ENCODE peak calls at places on chromosome 1, in five cellular contexts. C is pancreas, P is breast epithelium, E is upper lobe of right lung, R is WERI-Rb-1. Y is an unnamed sample.
A peak's percentile ranks its signal among the peaks of the same experiment; 100 is the strongest.

GRCh38 chr1:207887542-207887941 is 23.4 kb downstream of the CD34 start:
- DNase-seq in C (no peak), P (no peak), E (no peak), R (no peak), Y (no peak)

GRCh38 chr1:111988743-111989453 is 570 bp downstream of the KCND3 start:
- DNase-seq in C (peak; percentile 78), P (no peak), E (peak; percentile 70), R (no peak), Y (no peak)

GRCh38 chr1:67608661-67609571 is 76.1 kb upstream of the GADD45A start:
- DNase-seq in C (no peak), P (no peak), E (no peak), R (peak; percentile 13), Y (no peak)

GRCh38 chr1:28893403-28894102 is 20.8 kb upstream of the EPB41 start:
- DNase-seq in C (peak; percentile 16), P (no peak), E (no peak), R (peak; percentile 68), Y (no peak)

GRCh38 chr1:225652726-225653462 is at the start of gene ENAH:
- DNase-seq in C (peak; percentile 91), P (peak; percentile 78), E (peak; percentile 90), R (peak; percentile 62), Y (peak; percentile 24)

GRCh38 chr1:240242601-240243144 is 151.0 kb downstream of the FMN2 start:
- DNase-seq in C (no peak), P (no peak), E (no peak), R (no peak), Y (no peak)

GRCh38 chr1:245396615-245397014 is 241.8 kb downstream of the KIF26B start:
- DNase-seq in C (no peak), P (no peak), E (no peak), R (no peak), Y (no peak)

GRCh38 chr1:172004671-172005070 is 163.4 kb downstream of the DNM3 start:
- DNase-seq in C (no peak), P (no peak), E (no peak), R (no peak), Y (no peak)

GRCh38 chr1:10338047-10338446 is 60.8 kb upstream of the PGD start:
- DNase-seq in C (no peak), P (no peak), E (no peak), R (peak; percentile 64), Y (no peak)

GRCh38 chr1:215599418-215599817 is 32.3 kb downstream of the KCTD3 start:
- DNase-seq in C (no peak), P (no peak), E (no peak), R (no peak), Y (no peak)

GRCh38 chr1:235416662-235417049 is 49.4 kb downstream of the TBCE start:
- DNase-seq in C (no peak), P (no peak), E (no peak), R (no peak), Y (no peak)

GRCh38 chr1:172449585-172450523 is 6.0 kb upstream of the PIGC start:
- DNase-seq in C (peak; percentile 71), P (no peak), E (peak; percentile 76), R (peak; percentile 57), Y (no peak)

GRCh38 chr1:213874789-213875188 is 113.0 kb upstream of the PROX1 start:
- DNase-seq in C (no peak), P (no peak), E (no peak), R (no peak), Y (no peak)

GRCh38 chr1:161735837-161736236 is 13.7 kb upstream of the DUSP12 start:
- DNase-seq in C (no peak), P (no peak), E (no peak), R (no peak), Y (no peak)

GRCh38 chr1:87129606-87130005 is 199.1 kb upstream of the LMO4 start:
- DNase-seq in C (no peak), P (no peak), E (no peak), R (no peak), Y (no peak)

GRCh38 chr1:5430911-5431310 is 561.3 kb downstream of the NPHP4 start:
- DNase-seq in C (no peak), P (no peak), E (peak; percentile 1), R (peak; percentile 52), Y (no peak)

GRCh38 chr1:19345391-19345790 is 33.3 kb downstream of the SLC66A1 start:
- DNase-seq in C (no peak), P (no peak), E (no peak), R (no peak), Y (no peak)

GRCh38 chr1:151416231-151416630 is 16.9 kb downstream of the PSMB4 start:
- DNase-seq in C (no peak), P (no peak), E (no peak), R (no peak), Y (no peak)

GRCh38 chr1:19799877-19800804 is at the start of gene TMCO4:
- DNase-seq in C (peak; percentile 89), P (peak; percentile 24), E (peak; percentile 86), R (peak; percentile 41), Y (no peak)

GRCh38 chr1:157963713-157964112 is 29.7 kb upstream of the KIRREL1 start:
- DNase-seq in C (peak; percentile 53), P (no peak), E (peak; percentile 76), R (peak; percentile 83), Y (peak; percentile 19)

GRCh38 chr1:181099152-181100014 is 10.9 kb downstream of the IER5 start:
- DNase-seq in C (no peak), P (no peak), E (no peak), R (peak; percentile 25), Y (no peak)

GRCh38 chr1:12144236-12144635 is 22.6 kb upstream of the TNFRSF1B start:
- DNase-seq in C (no peak), P (no peak), E (no peak), R (no peak), Y (no peak)

GRCh38 chr1:233714631-233715217 is 100.8 kb downstream of the KCNK1 start:
- DNase-seq in C (no peak), P (no peak), E (no peak), R (no peak), Y (no peak)

GRCh38 chr1:113963281-113963906 is 15.9 kb upstream of the OLFML3 start:
- DNase-seq in C (no peak), P (no peak), E (no peak), R (no peak), Y (no peak)

GRCh38 chr1:155008015-155008941 is 5.7 kb downstream of the ZBTB7B start:
- DNase-seq in C (no peak), P (peak; percentile 71), E (no peak), R (peak; percentile 93), Y (no peak)

GRCh38 chr1:20164694-20165202 is 21.1 kb upstream of the UBXN10 start:
- DNase-seq in C (no peak), P (no peak), E (no peak), R (no peak), Y (no peak)

GRCh38 chr1:59214764-59215208 is 82.1 kb upstream of the FGGY start:
- DNase-seq in C (no peak), P (no peak), E (peak; percentile 74), R (no peak), Y (no peak)

GRCh38 chr1:16073490-16074104 is at the start of gene FAM131C:
- DNase-seq in C (no peak), P (no peak), E (no peak), R (no peak), Y (no peak)

GRCh38 chr1:60880202-60880601 is 202.2 kb upstream of the NFIA start:
- DNase-seq in C (no peak), P (no peak), E (no peak), R (no peak), Y (no peak)

DNA sequence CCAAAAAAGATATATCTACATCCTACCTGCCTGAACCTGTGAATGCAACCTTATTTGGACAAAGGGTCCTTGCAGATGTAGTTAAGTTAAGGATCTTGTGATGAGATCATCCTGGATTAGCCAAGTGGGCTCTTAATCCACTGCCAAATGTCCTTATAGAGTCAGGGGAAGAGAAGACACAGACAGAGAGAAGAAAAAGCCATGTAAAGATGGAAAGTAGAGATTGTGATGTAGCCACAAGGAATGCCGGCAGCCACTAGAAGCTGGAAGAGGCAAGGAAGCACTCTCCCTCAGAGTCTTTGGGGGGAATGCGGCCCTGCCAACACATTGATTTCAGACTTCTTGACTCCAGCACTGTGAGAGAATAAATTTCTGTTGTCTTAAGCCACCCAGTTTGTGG is 16.2 kb downstream of the HSD11B1 start:
- DNase-seq in C (no peak), P (no peak), E (no peak), R (peak; percentile 13), Y (no peak)
- H3K27ac ChIP-seq in C (no peak overlapping the region), P (no peak overlapping the region), E (no peak overlapping the region), R (no peak overlapping the region), Y (no peak overlapping the region)

GRCh38 chr1:51313961-51314777 is 16.2 kb downstream of the TTC39A start:
- DNase-seq in C (no peak), P (no peak), E (peak; percentile 70), R (no peak), Y (no peak)

GRCh38 chr1:51317798-51318197 is 12.6 kb downstream of the TTC39A start:
- DNase-seq in C (no peak), P (no peak), E (no peak), R (no peak), Y (no peak)

GRCh38 chr1:51314974-51315373 is 15.4 kb downstream of the TTC39A start:
- DNase-seq in C (no peak), P (no peak), E (peak; percentile 76), R (no peak), Y (no peak)

GRCh38 chr1:51316764-51317120 is 13.6 kb downstream of the TTC39A start:
- DNase-seq in C (no peak), P (no peak), E (no peak), R (no peak), Y (no peak)

DNA sequence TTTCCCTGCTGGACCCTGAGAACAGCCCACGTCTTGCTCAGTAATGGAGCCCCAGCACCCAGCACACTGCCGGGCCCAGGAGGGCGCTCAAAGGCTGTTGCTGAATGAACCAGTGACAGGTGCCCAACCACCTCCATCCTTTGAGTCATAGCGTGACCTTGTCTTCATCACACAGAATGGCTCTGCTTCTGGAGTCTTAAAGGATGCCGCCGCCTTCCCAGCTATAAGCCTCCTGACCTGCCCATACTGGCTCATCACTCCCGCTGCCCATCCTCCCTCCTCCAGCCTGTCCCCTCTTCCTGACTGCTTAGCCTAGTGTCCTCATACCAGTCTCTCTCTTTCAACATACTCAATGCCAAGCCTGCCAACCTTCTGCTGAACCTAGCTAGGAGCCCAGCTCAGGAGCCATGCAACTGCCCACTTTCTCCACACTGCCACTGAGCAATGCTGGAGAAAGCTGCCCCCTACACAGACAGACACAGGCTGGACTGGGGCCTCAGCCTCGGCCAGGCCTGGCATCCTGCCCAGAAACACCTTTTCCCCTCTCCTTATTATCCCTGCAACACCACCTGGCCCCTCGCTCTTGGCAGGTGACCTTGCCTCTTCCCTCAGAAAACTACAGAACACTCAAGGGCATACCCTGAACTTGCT is 14.1 kb downstream of the TTC39A start:
- DNase-seq in C (peak; percentile 65), P (no peak), E (peak; percentile 55), R (no peak), Y (no peak)
- TF ChIP-seq CTCF in C (no peak), P (no peak), E (no peak), R (no peak), Y (no peak)

GRCh38 chr1:42750041-42750440 is 10.0 kb upstream of the CLDN19 start:
- DNase-seq in C (no peak), P (no peak), E (peak; percentile 34), R (no peak), Y (no peak)
- H3K36me3 ChIP-seq in C (peaks cover 12% of the 10 kb centered on the region), P (peaks cover 4% of the 10 kb centered on the region), E (peaks cover 68% of the 10 kb centered on the region), R (peaks cover 68% of the 10 kb centered on the region), Y (peaks cover 64% of the 10 kb centered on the region)

DNA sequence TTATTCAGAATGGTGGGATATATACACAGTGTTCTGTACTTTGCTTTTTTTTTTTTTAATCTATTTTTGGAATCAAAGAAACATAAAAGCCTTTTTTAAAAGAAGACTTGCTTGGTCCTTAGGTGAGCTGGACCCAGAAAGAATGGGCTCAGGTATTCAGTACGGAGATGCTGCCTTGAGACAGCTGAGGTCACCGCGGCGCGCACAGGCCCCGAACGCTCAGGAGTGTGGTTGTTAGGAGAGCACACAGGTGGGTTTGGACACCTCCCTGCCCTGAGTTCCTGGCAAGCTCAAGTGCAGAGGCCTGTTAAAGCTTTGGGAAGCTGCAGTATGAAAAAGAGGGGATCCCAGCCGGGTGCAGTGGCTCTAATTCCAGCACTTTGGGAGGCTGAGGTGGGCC is 31.8 kb downstream of the RAB4A start:
- DNase-seq in C (no peak), P (no peak), E (no peak), R (no peak), Y (no peak)
- H3K27ac ChIP-seq in C (no peak overlapping the region), P (no peak overlapping the region), E (no peak overlapping the region), R (no peak overlapping the region), Y (no peak overlapping the region)

Y was measured in thoracic aorta.